ENCODE peak calls at places on chromosomes 4 and X, in ten cellular contexts. One of them, this sample, is unnamed.

GRCh38 chr4:145345401-145345800 is 136.3 kb upstream of the SMAD1 start:
- DNase-seq in progenitor cell of endocrine pancreas: no peak
- DNase-seq in OCI-LY7: no peak
- DNase-seq in T-helper 1 cell: no peak
- DNase-seq in activated CD8-positive, alpha-beta T cell treated with anti-CD3 and anti-CD28 coated beads for 36 hours: no peak
- DNase-seq in EH: peak; percentile 4
- DNase-seq in NCI-H1417: no peak
- DNase-seq in T follicular helper cell: no peak
- DNase-seq in left colon: no peak
- DNase-seq in cerebellum: no peak
- DNase-seq in this sample: no peak

GRCh38 chr4:27176400-27176799 is 315.8 kb downstream of the STIM2 start:
- DNase-seq in progenitor cell of endocrine pancreas: no peak
- DNase-seq in OCI-LY7: peak; percentile 25
- DNase-seq in T-helper 1 cell: no peak
- DNase-seq in activated CD8-positive, alpha-beta T cell treated with anti-CD3 and anti-CD28 coated beads for 36 hours: peak; percentile 5
- DNase-seq in EH: peak; percentile 70
- DNase-seq in NCI-H1417: peak; percentile 53
- DNase-seq in T follicular helper cell: no peak
- DNase-seq in left colon: no peak
- DNase-seq in cerebellum: no peak
- DNase-seq in this sample: no peak

GRCh38 chr4:77007358-77008230 is 58.0 kb downstream of the SEPTIN11 start:
- DNase-seq in progenitor cell of endocrine pancreas: no peak
- DNase-seq in OCI-LY7: no peak
- DNase-seq in T-helper 1 cell: no peak
- DNase-seq in activated CD8-positive, alpha-beta T cell treated with anti-CD3 and anti-CD28 coated beads for 36 hours: peak; percentile 49
- DNase-seq in EH: peak; percentile 88
- DNase-seq in NCI-H1417: no peak
- DNase-seq in T follicular helper cell: no peak
- DNase-seq in left colon: no peak
- DNase-seq in cerebellum: no peak
- DNase-seq in this sample: no peak

GRCh38 chr4:149997881-149998421 is 80.3 kb upstream of the DCLK2 start:
- DNase-seq in progenitor cell of endocrine pancreas: no peak
- DNase-seq in OCI-LY7: no peak
- DNase-seq in T-helper 1 cell: no peak
- DNase-seq in activated CD8-positive, alpha-beta T cell treated with anti-CD3 and anti-CD28 coated beads for 36 hours: no peak
- DNase-seq in EH: peak; percentile 70
- DNase-seq in NCI-H1417: no peak
- DNase-seq in T follicular helper cell: no peak
- DNase-seq in left colon: peak; percentile 59
- DNase-seq in cerebellum: no peak
- DNase-seq in this sample: no peak

GRCh38 chrX:155070038-155070437 is 898 bp downstream of the CMC4 start:
- DNase-seq in progenitor cell of endocrine pancreas: no peak
- DNase-seq in OCI-LY7: peak; percentile 8
- DNase-seq in T-helper 1 cell: no peak
- DNase-seq in activated CD8-positive, alpha-beta T cell treated with anti-CD3 and anti-CD28 coated beads for 36 hours: peak; percentile 10
- DNase-seq in EH: no peak
- DNase-seq in NCI-H1417: no peak
- DNase-seq in T follicular helper cell: no peak
- DNase-seq in left colon: no peak
- DNase-seq in cerebellum: no peak
- DNase-seq in this sample: no peak

GRCh38 chrX:119398974-119399771 is at the start of gene SLC25A43:
- DNase-seq in progenitor cell of endocrine pancreas: peak; percentile 14
- DNase-seq in OCI-LY7: peak; percentile 71
- DNase-seq in T-helper 1 cell: peak; percentile 5
- DNase-seq in activated CD8-positive, alpha-beta T cell treated with anti-CD3 and anti-CD28 coated beads for 36 hours: peak; percentile 37
- DNase-seq in EH: peak; percentile 51
- DNase-seq in NCI-H1417: peak; percentile 30
- DNase-seq in T follicular helper cell: no peak
- DNase-seq in left colon: peak; percentile 49
- DNase-seq in cerebellum: peak; percentile 45
- DNase-seq in this sample: peak; percentile 8

GRCh38 chr4:67744561-67745283 is 9.5 kb downstream of the GNRHR start:
- DNase-seq in progenitor cell of endocrine pancreas: no peak
- DNase-seq in OCI-LY7: no peak
- DNase-seq in T-helper 1 cell: no peak
- DNase-seq in activated CD8-positive, alpha-beta T cell treated with anti-CD3 and anti-CD28 coated beads for 36 hours: no peak
- DNase-seq in EH: peak; percentile 54
- DNase-seq in NCI-H1417: no peak
- DNase-seq in T follicular helper cell: no peak
- DNase-seq in left colon: no peak
- DNase-seq in cerebellum: no peak
- DNase-seq in this sample: no peak

GRCh38 chrX:74437530-74437929 is 16.2 kb downstream of the SLC16A2 start:
- DNase-seq in progenitor cell of endocrine pancreas: no peak
- DNase-seq in OCI-LY7: no peak
- DNase-seq in T-helper 1 cell: no peak
- DNase-seq in activated CD8-positive, alpha-beta T cell treated with anti-CD3 and anti-CD28 coated beads for 36 hours: no peak
- DNase-seq in EH: no peak
- DNase-seq in NCI-H1417: no peak
- DNase-seq in T follicular helper cell: no peak
- DNase-seq in left colon: no peak
- DNase-seq in cerebellum: no peak
- DNase-seq in this sample: no peak

GRCh38 chrX:145751943-145752342 is 65.7 kb upstream of the SLITRK2 start:
- DNase-seq in progenitor cell of endocrine pancreas: no peak
- DNase-seq in OCI-LY7: no peak
- DNase-seq in T-helper 1 cell: no peak
- DNase-seq in activated CD8-positive, alpha-beta T cell treated with anti-CD3 and anti-CD28 coated beads for 36 hours: no peak
- DNase-seq in EH: no peak
- DNase-seq in NCI-H1417: no peak
- DNase-seq in T follicular helper cell: no peak
- DNase-seq in left colon: no peak
- DNase-seq in cerebellum: no peak
- DNase-seq in this sample: no peak

GRCh38 chrX:78747471-78747870 is at the start of gene LPAR4:
- DNase-seq in progenitor cell of endocrine pancreas: no peak
- DNase-seq in OCI-LY7: no peak
- DNase-seq in T-helper 1 cell: no peak
- DNase-seq in activated CD8-positive, alpha-beta T cell treated with anti-CD3 and anti-CD28 coated beads for 36 hours: no peak
- DNase-seq in EH: peak; percentile 9
- DNase-seq in NCI-H1417: no peak
- DNase-seq in T follicular helper cell: no peak
- DNase-seq in left colon: no peak
- DNase-seq in cerebellum: no peak
- DNase-seq in this sample: no peak

GRCh38 chrX:97704474-97704873 is 820.8 kb downstream of the RPA4 start:
- DNase-seq in progenitor cell of endocrine pancreas: no peak
- DNase-seq in OCI-LY7: no peak
- DNase-seq in T-helper 1 cell: no peak
- DNase-seq in activated CD8-positive, alpha-beta T cell treated with anti-CD3 and anti-CD28 coated beads for 36 hours: no peak
- DNase-seq in EH: no peak
- DNase-seq in NCI-H1417: no peak
- DNase-seq in T follicular helper cell: no peak
- DNase-seq in left colon: no peak
- DNase-seq in cerebellum: no peak
- DNase-seq in this sample: no peak

GRCh38 chr4:137861682-137862081 is 329.4 kb upstream of the PCDH18 start:
- DNase-seq in progenitor cell of endocrine pancreas: no peak
- DNase-seq in OCI-LY7: peak; percentile 11
- DNase-seq in T-helper 1 cell: no peak
- DNase-seq in activated CD8-positive, alpha-beta T cell treated with anti-CD3 and anti-CD28 coated beads for 36 hours: no peak
- DNase-seq in EH: peak; percentile 43
- DNase-seq in NCI-H1417: no peak
- DNase-seq in T follicular helper cell: no peak
- DNase-seq in left colon: no peak
- DNase-seq in cerebellum: no peak
- DNase-seq in this sample: no peak

GRCh38 chr4:22573198-22573597 is 57.3 kb upstream of the ADGRA3 start:
- DNase-seq in progenitor cell of endocrine pancreas: no peak
- DNase-seq in OCI-LY7: no peak
- DNase-seq in T-helper 1 cell: no peak
- DNase-seq in activated CD8-positive, alpha-beta T cell treated with anti-CD3 and anti-CD28 coated beads for 36 hours: no peak
- DNase-seq in EH: no peak
- DNase-seq in NCI-H1417: no peak
- DNase-seq in T follicular helper cell: no peak
- DNase-seq in left colon: no peak
- DNase-seq in cerebellum: peak; percentile 10
- DNase-seq in this sample: no peak

GRCh38 chr4:4642201-4643025 is 100.6 kb upstream of the STX18 start:
- DNase-seq in progenitor cell of endocrine pancreas: no peak
- DNase-seq in OCI-LY7: no peak
- DNase-seq in T-helper 1 cell: no peak
- DNase-seq in activated CD8-positive, alpha-beta T cell treated with anti-CD3 and anti-CD28 coated beads for 36 hours: no peak
- DNase-seq in EH: no peak
- DNase-seq in NCI-H1417: no peak
- DNase-seq in T follicular helper cell: no peak
- DNase-seq in left colon: no peak
- DNase-seq in cerebellum: no peak
- DNase-seq in this sample: no peak

GRCh38 chr4:1763550-1764080 is 29.5 kb upstream of the FGFR3 start:
- DNase-seq in progenitor cell of endocrine pancreas: no peak
- DNase-seq in OCI-LY7: peak; percentile 36
- DNase-seq in T-helper 1 cell: no peak
- DNase-seq in activated CD8-positive, alpha-beta T cell treated with anti-CD3 and anti-CD28 coated beads for 36 hours: no peak
- DNase-seq in EH: peak; percentile 64
- DNase-seq in NCI-H1417: no peak
- DNase-seq in T follicular helper cell: no peak
- DNase-seq in left colon: no peak
- DNase-seq in cerebellum: no peak
- DNase-seq in this sample: no peak

GRCh38 chr4:117983541-117984451 is 50.5 kb upstream of the NDST3 start:
- DNase-seq in progenitor cell of endocrine pancreas: no peak
- DNase-seq in OCI-LY7: no peak
- DNase-seq in T-helper 1 cell: no peak
- DNase-seq in activated CD8-positive, alpha-beta T cell treated with anti-CD3 and anti-CD28 coated beads for 36 hours: no peak
- DNase-seq in EH: peak; percentile 39
- DNase-seq in NCI-H1417: no peak
- DNase-seq in T follicular helper cell: no peak
- DNase-seq in left colon: no peak
- DNase-seq in cerebellum: no peak
- DNase-seq in this sample: no peak

GRCh38 chrX:65300104-65300809 is 234.3 kb downstream of the LAS1L start:
- DNase-seq in progenitor cell of endocrine pancreas: no peak
- DNase-seq in OCI-LY7: peak; percentile 0
- DNase-seq in T-helper 1 cell: no peak
- DNase-seq in activated CD8-positive, alpha-beta T cell treated with anti-CD3 and anti-CD28 coated beads for 36 hours: no peak
- DNase-seq in EH: no peak
- DNase-seq in NCI-H1417: peak; percentile 0
- DNase-seq in T follicular helper cell: no peak
- DNase-seq in left colon: no peak
- DNase-seq in cerebellum: no peak
- DNase-seq in this sample: no peak

GRCh38 chr4:104966349-104967033 is 180.2 kb upstream of the TET2 start:
- DNase-seq in progenitor cell of endocrine pancreas: no peak
- DNase-seq in OCI-LY7: no peak
- DNase-seq in T-helper 1 cell: no peak
- DNase-seq in activated CD8-positive, alpha-beta T cell treated with anti-CD3 and anti-CD28 coated beads for 36 hours: peak; percentile 72
- DNase-seq in EH: no peak
- DNase-seq in NCI-H1417: peak; percentile 37
- DNase-seq in T follicular helper cell: no peak
- DNase-seq in left colon: peak; percentile 67
- DNase-seq in cerebellum: no peak
- DNase-seq in this sample: no peak

GRCh38 chrX:12844319-12844718 is 22.6 kb upstream of the TLR7 start:
- DNase-seq in progenitor cell of endocrine pancreas: no peak
- DNase-seq in OCI-LY7: no peak
- DNase-seq in T-helper 1 cell: no peak
- DNase-seq in activated CD8-positive, alpha-beta T cell treated with anti-CD3 and anti-CD28 coated beads for 36 hours: no peak
- DNase-seq in EH: no peak
- DNase-seq in NCI-H1417: no peak
- DNase-seq in T follicular helper cell: no peak
- DNase-seq in left colon: no peak
- DNase-seq in cerebellum: no peak
- DNase-seq in this sample: no peak

GRCh38 chr4:74632634-74633033 is 161.7 kb downstream of the BTC start:
- DNase-seq in progenitor cell of endocrine pancreas: no peak
- DNase-seq in OCI-LY7: no peak
- DNase-seq in T-helper 1 cell: no peak
- DNase-seq in activated CD8-positive, alpha-beta T cell treated with anti-CD3 and anti-CD28 coated beads for 36 hours: peak; percentile 68
- DNase-seq in EH: peak; percentile 55
- DNase-seq in NCI-H1417: no peak
- DNase-seq in T follicular helper cell: peak; percentile 1
- DNase-seq in left colon: peak; percentile 58
- DNase-seq in cerebellum: no peak
- DNase-seq in this sample: peak; percentile 3

GRCh38 chr4:2417765-2418651 is at the start of gene ZFYVE28:
- DNase-seq in progenitor cell of endocrine pancreas: no peak
- DNase-seq in OCI-LY7: no peak
- DNase-seq in T-helper 1 cell: no peak
- DNase-seq in activated CD8-positive, alpha-beta T cell treated with anti-CD3 and anti-CD28 coated beads for 36 hours: no peak
- DNase-seq in EH: peak; percentile 26
- DNase-seq in NCI-H1417: no peak
- DNase-seq in T follicular helper cell: no peak
- DNase-seq in left colon: no peak
- DNase-seq in cerebellum: no peak
- DNase-seq in this sample: no peak

GRCh38 chr4:23930750-23931488 is 41.1 kb upstream of the PPARGC1A start:
- DNase-seq in progenitor cell of endocrine pancreas: no peak
- DNase-seq in OCI-LY7: no peak
- DNase-seq in T-helper 1 cell: no peak
- DNase-seq in activated CD8-positive, alpha-beta T cell treated with anti-CD3 and anti-CD28 coated beads for 36 hours: no peak
- DNase-seq in EH: peak; percentile 11
- DNase-seq in NCI-H1417: no peak
- DNase-seq in T follicular helper cell: no peak
- DNase-seq in left colon: peak; percentile 58
- DNase-seq in cerebellum: peak; percentile 23
- DNase-seq in this sample: no peak

GRCh38 chr4:38871593-38871992 is 4.0 kb downstream of the FAM114A1 start:
- DNase-seq in progenitor cell of endocrine pancreas: no peak
- DNase-seq in OCI-LY7: no peak
- DNase-seq in T-helper 1 cell: no peak
- DNase-seq in activated CD8-positive, alpha-beta T cell treated with anti-CD3 and anti-CD28 coated beads for 36 hours: no peak
- DNase-seq in EH: peak; percentile 23
- DNase-seq in NCI-H1417: no peak
- DNase-seq in T follicular helper cell: no peak
- DNase-seq in left colon: no peak
- DNase-seq in cerebellum: no peak
- DNase-seq in this sample: no peak

GRCh38 chrX:123348468-123348867 is 164.4 kb downstream of the GRIA3 start:
- DNase-seq in progenitor cell of endocrine pancreas: no peak
- DNase-seq in OCI-LY7: no peak
- DNase-seq in T-helper 1 cell: no peak
- DNase-seq in activated CD8-positive, alpha-beta T cell treated with anti-CD3 and anti-CD28 coated beads for 36 hours: no peak
- DNase-seq in EH: peak; percentile 70
- DNase-seq in NCI-H1417: no peak
- DNase-seq in T follicular helper cell: no peak
- DNase-seq in left colon: no peak
- DNase-seq in cerebellum: no peak
- DNase-seq in this sample: no peak

GRCh38 chr4:184746532-184746870 is 12.6 kb upstream of the CENPU start:
- DNase-seq in progenitor cell of endocrine pancreas: no peak
- DNase-seq in OCI-LY7: no peak
- DNase-seq in T-helper 1 cell: no peak
- DNase-seq in activated CD8-positive, alpha-beta T cell treated with anti-CD3 and anti-CD28 coated beads for 36 hours: no peak
- DNase-seq in EH: peak; percentile 83
- DNase-seq in NCI-H1417: no peak
- DNase-seq in T follicular helper cell: no peak
- DNase-seq in left colon: peak; percentile 46
- DNase-seq in cerebellum: no peak
- DNase-seq in this sample: no peak

GRCh38 chr4:30413915-30414314 is 306.3 kb upstream of the PCDH7 start:
- DNase-seq in progenitor cell of endocrine pancreas: no peak
- DNase-seq in OCI-LY7: no peak
- DNase-seq in T-helper 1 cell: no peak
- DNase-seq in activated CD8-positive, alpha-beta T cell treated with anti-CD3 and anti-CD28 coated beads for 36 hours: no peak
- DNase-seq in EH: no peak
- DNase-seq in NCI-H1417: no peak
- DNase-seq in T follicular helper cell: no peak
- DNase-seq in left colon: no peak
- DNase-seq in cerebellum: no peak
- DNase-seq in this sample: no peak

GRCh38 chr4:16530688-16531635 is 304.7 kb upstream of the TAPT1 start:
- DNase-seq in progenitor cell of endocrine pancreas: no peak
- DNase-seq in OCI-LY7: no peak
- DNase-seq in T-helper 1 cell: no peak
- DNase-seq in activated CD8-positive, alpha-beta T cell treated with anti-CD3 and anti-CD28 coated beads for 36 hours: no peak
- DNase-seq in EH: peak; percentile 54
- DNase-seq in NCI-H1417: no peak
- DNase-seq in T follicular helper cell: no peak
- DNase-seq in left colon: no peak
- DNase-seq in cerebellum: no peak
- DNase-seq in this sample: no peak